ENCODE peak calls at places on chromosomes 11 and 22, in five cellular contexts. G is H9, V is H1, U is neuronal stem cell, P is mesenchymal stem cell. Y is an unnamed sample.

GRCh38 chr11:34395916-34396555 is 38.2 kb upstream of the ABTB2 start:
- DNase-seq in U (no peak), G (no peak), V (no peak), P (peak; percentile 55), Y (peak; percentile 74)

GRCh38 chr11:20041499-20041898 is 118.8 kb downstream of the DBX1 start:
- DNase-seq in U (no peak), G (no peak), V (no peak), P (no peak), Y (no peak)

GRCh38 chr22:49354516-49355205 is 473.0 kb downstream of the BRD1 start:
- DNase-seq in V (no peak), G (no peak), P (no peak), U (no peak), Y (no peak)

GRCh38 chr11:17648528-17648927 is 70.8 kb upstream of the MYOD1 start:
- DNase-seq in V (no peak), U (no peak), P (no peak), G (no peak), Y (no peak)

GRCh38 chr22:41217553-41218157 is 12.5 kb downstream of the L3MBTL2 start:
- DNase-seq in G (peak; percentile 62), V (no peak), P (peak; percentile 84), U (no peak), Y (peak; percentile 92)

GRCh38 chr11:67398661-67399563 is 2.7 kb downstream of the PPP1CA start:
- DNase-seq in P (no peak), V (no peak), G (no peak), U (no peak), Y (no peak)

GRCh38 chr11:65927904-65928397 is 8.7 kb downstream of the DRAP1 start:
- DNase-seq in V (no peak), U (no peak), G (no peak), P (peak; percentile 44), Y (no peak)

GRCh38 chr11:57556041-57556440 is 11.4 kb downstream of the UBE2L6 start:
- DNase-seq in V (no peak), P (no peak), G (no peak), U (no peak), Y (no peak)

GRCh38 chr11:67120881-67121710 is 2.0 kb downstream of the KDM2A start:
- DNase-seq in P (peak; percentile 79), V (no peak), G (no peak), U (no peak), Y (peak; percentile 45)

GRCh38 chr22:27386186-27386585 is 415.4 kb downstream of the MN1 start:
- DNase-seq in P (no peak), G (peak; percentile 15), U (no peak), V (no peak), Y (no peak)

GRCh38 chr22:19962909-19963806 is 21.5 kb upstream of the TXNRD2 start:
- DNase-seq in U (no peak), P (peak; percentile 81), V (no peak), G (peak; percentile 92), Y (peak; percentile 58)

GRCh38 chr22:27984723-27985122 is 65.7 kb upstream of the PITPNB start:
- DNase-seq in G (peak; percentile 18), U (no peak), V (no peak), P (no peak), Y (no peak)

GRCh38 chr11:116525961-116526495 is 246.8 kb downstream of the BUD13 start:
- DNase-seq in P (no peak), U (no peak), G (no peak), V (no peak), Y (no peak)

GRCh38 chr22:19056951-19057401 is 65.2 kb downstream of the DGCR2 start:
- DNase-seq in G (no peak), P (no peak), U (no peak), V (no peak), Y (no peak)

GRCh38 chr11:12077535-12078280 is 32.7 kb upstream of the MICAL2 start:
- DNase-seq in U (no peak), G (no peak), P (peak; percentile 46), V (no peak), Y (peak; percentile 81)

GRCh38 chr11:82858556-82859091 is 41.6 kb downstream of the PRCP start:
- DNase-seq in V (no peak), U (no peak), P (peak; percentile 31), G (no peak), Y (peak; percentile 71)

GRCh38 chr22:28869736-28870135 is 13.6 kb upstream of the ZNRF3 start:
- DNase-seq in U (no peak), G (no peak), P (no peak), V (no peak), Y (no peak)

GRCh38 chr11:68256331-68256741 is 15.4 kb downstream of the C11orf24 start:
- DNase-seq in U (no peak), V (no peak), G (no peak), P (peak; percentile 57), Y (peak; percentile 45)

GRCh38 chr11:109937968-109938367 is 155.2 kb upstream of the ZC3H12C start:
- DNase-seq in G (no peak), U (no peak), V (no peak), P (no peak), Y (no peak)

GRCh38 chr11:122775675-122776271 is 62.5 kb upstream of the CRTAM start:
- DNase-seq in P (no peak), V (no peak), U (no peak), G (no peak), Y (no peak)

GRCh38 chr22:28381427-28382167 is 298.0 kb downstream of the TTC28 start:
- DNase-seq in G (no peak), P (no peak), U (no peak), V (no peak), Y (peak; percentile 65)

GRCh38 chr11:70473873-70474690 is 75.8 kb downstream of the CTTN start:
- DNase-seq in P (no peak), U (no peak), G (no peak), V (no peak), Y (no peak)

GRCh38 chr11:72602250-72602904 is 71.8 kb downstream of the PDE2A start:
- DNase-seq in V (no peak), P (no peak), G (no peak), U (no peak), Y (no peak)

GRCh38 chr22:30694171-30694637 is 470 bp upstream of the OSBP2 start:
- DNase-seq in G (peak; percentile 76), U (peak; percentile 40), P (peak; percentile 11), V (peak; percentile 13), Y (peak; percentile 35)

GRCh38 chr22:30695351-30695762 is 683 bp downstream of the OSBP2 start:
- DNase-seq in U (no peak), G (peak; percentile 35), P (no peak), V (no peak), Y (no peak)

GRCh38 chr22:30697975-30698374 is 3.3 kb downstream of the OSBP2 start:
- DNase-seq in G (no peak), P (no peak), V (no peak), U (no peak), Y (no peak)

GRCh38 chr22:30695871-30696655 is 1.4 kb downstream of the OSBP2 start:
- DNase-seq in V (no peak), P (no peak), G (no peak), U (no peak), Y (no peak)

GRCh38 chr22:30694638-30695350 is at the start of gene OSBP2:
- DNase-seq in P (no peak), G (peak; percentile 45), U (peak; percentile 51), V (no peak), Y (no peak)
- H4K91ac ChIP-seq in P (no peak within 1 kb of the TSS), G (no peak within 1 kb of the TSS), U (no peak within 1 kb of the TSS), V (peak within 1 kb of the TSS; percentile 88), Y (no peak within 1 kb of the TSS)

DNA sequence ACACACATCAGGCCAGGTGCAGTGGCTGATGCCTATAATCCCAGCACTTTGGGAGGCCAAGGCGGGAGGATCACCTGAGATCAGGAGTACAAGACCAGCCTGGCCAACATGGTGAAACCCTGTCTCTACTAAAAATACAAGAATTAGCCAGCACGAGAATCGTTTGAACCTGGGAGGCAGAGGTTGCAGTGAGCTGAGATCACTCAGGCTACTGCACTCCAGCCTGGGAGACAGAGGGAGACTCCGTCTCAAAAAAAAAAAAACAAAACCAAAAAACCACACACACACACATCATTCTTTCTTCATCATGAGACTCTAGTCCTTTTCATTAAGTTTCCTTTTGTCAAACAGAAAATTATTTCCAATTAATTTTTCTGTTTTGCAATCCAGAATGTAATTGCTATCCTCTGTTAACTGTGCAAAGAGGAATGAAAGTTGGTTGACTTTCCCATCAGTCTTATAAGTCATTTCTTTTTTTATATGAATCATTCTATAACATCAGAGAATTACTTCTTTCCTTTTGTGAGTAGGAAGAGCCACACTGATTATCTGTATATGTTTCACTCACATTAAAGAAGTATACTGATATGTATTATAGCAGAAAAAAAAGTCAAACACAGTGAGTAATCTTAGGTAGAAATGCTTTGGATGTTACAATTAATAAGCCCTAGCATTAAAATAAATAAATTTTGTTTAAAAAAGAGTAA is 52.2 kb downstream of the HORMAD2 start:
- DNase-seq in U (no peak), P (no peak), G (no peak), V (no peak), Y (no peak)
- H4K91ac ChIP-seq in U (no peak overlapping the region), P (no peak overlapping the region), G (no peak overlapping the region), V (no peak overlapping the region), Y (no peak overlapping the region)

DNA sequence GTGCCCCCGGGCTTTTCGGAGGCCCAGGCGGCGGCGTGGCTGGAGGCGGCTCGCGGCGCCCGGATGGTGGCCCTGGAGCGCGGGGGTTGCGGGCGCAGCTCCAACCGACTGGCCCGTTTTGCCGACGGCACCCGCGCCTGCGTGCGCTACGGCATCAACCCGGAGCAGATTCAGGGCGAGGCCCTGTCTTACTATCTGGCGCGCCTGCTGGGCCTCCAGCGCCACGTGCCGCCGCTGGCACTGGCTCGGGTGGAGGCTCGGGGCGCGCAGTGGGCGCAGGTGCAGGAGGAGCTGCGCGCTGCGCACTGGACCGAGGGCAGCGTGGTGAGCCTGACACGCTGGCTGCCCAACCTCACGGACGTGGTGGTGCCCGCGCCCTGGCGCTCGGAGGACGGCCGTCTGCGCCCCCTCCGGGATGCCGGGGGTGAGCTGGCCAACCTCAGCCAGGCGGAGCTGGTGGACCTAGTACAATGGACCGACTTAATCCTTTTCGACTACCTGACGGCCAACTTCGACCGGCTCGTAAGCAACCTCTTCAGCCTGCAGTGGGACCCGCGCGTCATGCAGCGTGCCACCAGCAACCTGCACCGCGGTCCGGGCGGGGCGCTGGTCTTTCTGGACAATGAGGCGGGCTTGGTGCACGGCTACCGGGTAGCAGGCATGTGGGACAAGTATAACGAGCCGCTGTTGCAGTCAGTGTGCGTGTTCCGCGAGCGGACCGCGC is 932 bp downstream of the FJX1 start:
- DNase-seq in V (no peak), G (peak; percentile 74), P (peak; percentile 67), U (peak; percentile 56), Y (peak; percentile 37)
- H4K91ac ChIP-seq in V (peak overlapping the region; percentile 83), G (no peak overlapping the region), P (peak overlapping the region; percentile 81), U (peak overlapping the region; percentile 88), Y (peak overlapping the region; percentile 71)

DNA sequence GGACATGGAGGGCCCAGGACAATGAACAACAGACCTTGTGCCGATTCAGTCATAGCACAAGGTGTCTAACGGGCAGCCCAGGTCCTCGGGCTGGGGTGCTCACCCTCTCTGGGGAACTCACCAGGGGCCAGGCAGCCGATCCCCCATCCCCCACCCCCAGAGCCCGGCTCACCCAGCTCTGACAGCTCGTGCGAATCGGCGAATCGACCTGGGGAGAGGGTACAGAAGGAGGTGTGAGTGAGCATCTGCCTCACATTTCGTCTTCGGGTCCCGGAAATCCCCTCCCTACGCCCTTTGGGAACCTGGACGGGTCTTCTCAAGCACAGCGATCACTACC is 423 bp downstream of the PEX16 start:
- DNase-seq in G (no peak), V (no peak), U (no peak), P (no peak), Y (no peak)
- H4K91ac ChIP-seq in G (no peak overlapping the region), V (no peak overlapping the region), U (no peak overlapping the region), P (peak overlapping the region; percentile 90), Y (peak overlapping the region; percentile 64)

Y was measured in IMR-90.